ENCODE peak calls at places on chromosomes 3 and 15, in four cellular contexts. W is lower leg skin, S is transverse colon, D is NT2/D1. I is an unnamed sample.

GRCh38 chr3:149566296-149566945 is 91.4 kb downstream of the WWTR1 start:
- DNase-seq in D (no peak), W (no peak), S (no peak), I (no peak)

GRCh38 chr3:27216955-27217552 is 152.1 kb downstream of the NEK10 start:
- DNase-seq in D (no peak), W (no peak), S (no peak), I (no peak)

GRCh38 chr3:39126532-39127071 is 19.1 kb downstream of the TTC21A start:
- DNase-seq in S (peak), W (no peak), D (no peak), I (no peak)

GRCh38 chr3:38637906-38638305 is 11.6 kb downstream of the SCN5A start:
- DNase-seq in D (peak), W (no peak), S (no peak), I (no peak)

GRCh38 chr15:98953000-98953776 is 54.4 kb downstream of the PGPEP1L start:
- DNase-seq in S (no peak), D (no peak), W (peak), I (peak)

GRCh38 chr3:174439621-174440349 is 419.3 kb upstream of the NAALADL2 start:
- DNase-seq in W (no peak), D (no peak), S (peak), I (peak)

GRCh38 chr3:74384151-74384550 is 230.3 kb downstream of the CNTN3 start:
- DNase-seq in D (no peak), W (no peak), S (no peak), I (no peak)

GRCh38 chr15:70406624-70407390 is 309.1 kb upstream of the TLE3 start:
- DNase-seq in W (peak), S (no peak), D (no peak), I (no peak)

GRCh38 chr3:17136251-17136721 is 251.5 kb downstream of the PLCL2 start:
- DNase-seq in D (no peak), S (no peak), W (peak), I (peak)

GRCh38 chr3:37768107-37768809 is 93.4 kb upstream of the CTDSPL start:
- DNase-seq in W (no peak), D (no peak), S (peak), I (no peak)

GRCh38 chr3:172247525-172248274 is 200.6 kb downstream of the GHSR start:
- DNase-seq in S (no peak), D (no peak), W (no peak), I (no peak)

GRCh38 chr3:152517517-152517916 is 248.8 kb downstream of the MBNL1 start:
- DNase-seq in W (no peak), S (no peak), D (peak), I (no peak)

GRCh38 chr3:169594402-169594801 is 69.1 kb downstream of the MECOM start:
- DNase-seq in S (no peak), D (no peak), W (no peak), I (no peak)

GRCh38 chr3:55897573-55898224 is 410.6 kb upstream of the WNT5A start:
- DNase-seq in S (no peak), W (no peak), D (peak), I (no peak)

GRCh38 chr15:41254560-41254959 is 23.5 kb downstream of the CHP1 start:
- DNase-seq in D (no peak), S (no peak), W (no peak), I (no peak)

GRCh38 chr15:92796163-92796611 is 103.9 kb upstream of the CHD2 start:
- DNase-seq in S (no peak), D (no peak), W (no peak), I (no peak)

GRCh38 chr3:52704611-52705437 is 767 bp downstream of the GLT8D1 start:
- DNase-seq in W (no peak), D (no peak), S (no peak), I (peak)

GRCh38 chr15:48040166-48040817 is 80.5 kb upstream of the SLC24A5 start:
- DNase-seq in D (no peak), W (no peak), S (peak), I (peak)

GRCh38 chr3:98534168-98534567 is 2.4 kb downstream of the GPR15 start:
- DNase-seq in W (no peak), S (no peak), D (no peak), I (no peak)

GRCh38 chr3:4834403-4834866 is 144.8 kb upstream of the BHLHE40 start:
- DNase-seq in D (no peak), W (no peak), S (peak), I (no peak)

GRCh38 chr15:78881681-78882080 is 9.0 kb downstream of the MORF4L1 start:
- DNase-seq in S (no peak), D (no peak), W (no peak), I (no peak)

GRCh38 chr3:178419078-178419477 is 117.2 kb upstream of the KCNMB2 start:
- DNase-seq in D (no peak), W (no peak), S (no peak), I (no peak)

GRCh38 chr15:57364282-57365007 is 11.9 kb upstream of the CGNL1 start:
- DNase-seq in D (no peak), W (no peak), S (no peak), I (no peak)

GRCh38 chr3:123780656-123781055 is 103.5 kb downstream of the MYLK start:
- DNase-seq in W (no peak), S (no peak), D (no peak), I (no peak)

GRCh38 chr3:123778525-123778924 is 105.6 kb downstream of the MYLK start:
- DNase-seq in W (peak), D (no peak), S (no peak), I (no peak)

GRCh38 chr3:123778991-123779622 is 105.0 kb downstream of the MYLK start:
- DNase-seq in W (peak), D (no peak), S (no peak), I (no peak)

GRCh38 chr3:123781138-123781537 is 103.0 kb downstream of the MYLK start:
- DNase-seq in S (no peak), W (no peak), D (no peak), I (no peak)

DNA sequence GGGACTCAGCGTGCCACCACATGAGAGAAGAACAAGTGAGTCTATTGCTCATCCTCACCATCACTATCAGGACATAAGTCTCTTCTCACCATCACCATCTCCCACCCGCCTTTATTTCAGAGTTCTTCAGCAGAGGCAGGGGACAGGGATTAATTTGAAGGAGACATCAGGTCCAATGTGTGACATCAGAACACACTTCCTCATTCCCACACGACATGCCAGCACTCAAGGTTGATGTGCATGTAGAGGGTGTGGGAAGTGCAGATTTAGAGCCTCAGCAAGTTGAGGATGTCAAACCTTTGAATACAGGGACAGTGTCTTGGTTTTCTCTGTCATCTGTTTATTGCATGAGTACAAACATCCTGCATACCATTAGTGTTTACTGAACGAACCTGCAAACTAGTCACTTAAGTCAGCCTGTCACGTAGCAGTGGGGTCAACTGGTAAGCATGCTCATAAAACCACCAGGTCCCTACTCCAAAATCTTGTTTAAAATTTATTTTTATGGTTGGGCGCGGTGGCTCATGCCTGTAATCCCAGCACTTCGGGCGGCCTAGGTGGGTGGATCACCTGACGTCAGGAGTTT is 104.4 kb downstream of the MYLK start:
- DNase-seq in S (no peak), W (no peak), D (no peak), I (no peak)
- H3K4me3 ChIP-seq in S (no peak), W (no peak), D (no peak), I (no peak)

DNA sequence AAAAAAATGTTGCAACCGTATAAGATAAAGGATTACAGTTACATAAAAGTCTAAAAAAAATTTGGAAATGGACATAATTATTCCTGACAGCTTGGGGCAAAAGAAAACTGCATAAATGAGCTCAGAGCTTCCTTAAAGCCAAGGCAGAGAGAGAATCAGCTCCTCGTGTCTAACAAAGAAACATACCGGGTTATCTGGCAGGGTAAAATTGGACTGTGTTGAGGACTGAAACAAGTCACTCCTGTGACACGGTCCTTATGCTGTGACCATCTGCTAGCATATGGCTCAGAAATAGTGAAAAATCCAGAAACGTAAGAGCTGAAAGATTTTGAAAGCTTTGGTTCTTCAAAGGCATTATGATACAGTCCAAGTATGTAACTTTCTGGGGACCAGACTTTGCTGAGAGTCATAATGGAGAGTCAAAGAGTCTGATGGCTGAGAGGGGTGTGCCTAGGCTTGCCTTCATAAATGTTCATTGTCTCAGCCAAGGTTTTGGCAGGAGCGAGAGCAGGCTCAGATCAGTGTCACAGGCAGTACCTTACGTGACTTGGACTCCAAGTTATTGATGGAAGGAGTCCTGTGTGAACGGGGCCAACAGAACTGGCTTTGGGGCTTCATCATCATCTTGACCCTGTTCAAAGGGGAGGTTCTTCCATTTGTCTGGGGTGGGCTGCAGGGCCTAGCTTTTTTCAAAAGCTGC is 12.5 kb downstream of the MAP6D1 start:
- DNase-seq in W (peak), S (no peak), D (no peak), I (no peak)
- H3K4me3 ChIP-seq in W (no peak), S (no peak), D (no peak), I (no peak)

GRCh38 chr3:141370065-141370533 is 1.8 kb downstream of the ZBTB38 start:
- DNase-seq in D (peak), S (peak), W (no peak), I (peak)
- H3K4me3 ChIP-seq in D (no peak), S (no peak), W (no peak), I (peak)

DNA sequence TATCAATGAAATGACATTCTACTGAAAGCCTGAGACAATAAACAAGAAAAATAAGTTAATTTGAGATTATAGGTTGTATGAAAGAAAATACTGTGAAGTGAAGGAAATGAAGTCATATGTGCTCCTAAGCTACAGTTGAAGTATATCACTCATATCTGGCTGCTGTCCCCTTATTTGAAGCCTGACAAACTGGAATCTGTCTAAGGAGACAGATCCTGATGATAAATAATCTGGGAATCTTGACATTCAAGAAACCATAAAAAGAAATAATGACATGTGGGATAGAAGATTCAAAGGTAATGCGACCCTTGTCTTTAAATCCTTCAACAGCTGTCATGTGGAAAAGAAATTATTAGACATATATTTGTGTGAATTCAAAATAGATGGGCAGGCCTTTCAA is 424.5 kb upstream of the LMCD1 start:
- DNase-seq in W (no peak), D (no peak), S (no peak), I (no peak)
- H3K4me3 ChIP-seq in W (no peak), D (no peak), S (no peak), I (no peak)

DNA sequence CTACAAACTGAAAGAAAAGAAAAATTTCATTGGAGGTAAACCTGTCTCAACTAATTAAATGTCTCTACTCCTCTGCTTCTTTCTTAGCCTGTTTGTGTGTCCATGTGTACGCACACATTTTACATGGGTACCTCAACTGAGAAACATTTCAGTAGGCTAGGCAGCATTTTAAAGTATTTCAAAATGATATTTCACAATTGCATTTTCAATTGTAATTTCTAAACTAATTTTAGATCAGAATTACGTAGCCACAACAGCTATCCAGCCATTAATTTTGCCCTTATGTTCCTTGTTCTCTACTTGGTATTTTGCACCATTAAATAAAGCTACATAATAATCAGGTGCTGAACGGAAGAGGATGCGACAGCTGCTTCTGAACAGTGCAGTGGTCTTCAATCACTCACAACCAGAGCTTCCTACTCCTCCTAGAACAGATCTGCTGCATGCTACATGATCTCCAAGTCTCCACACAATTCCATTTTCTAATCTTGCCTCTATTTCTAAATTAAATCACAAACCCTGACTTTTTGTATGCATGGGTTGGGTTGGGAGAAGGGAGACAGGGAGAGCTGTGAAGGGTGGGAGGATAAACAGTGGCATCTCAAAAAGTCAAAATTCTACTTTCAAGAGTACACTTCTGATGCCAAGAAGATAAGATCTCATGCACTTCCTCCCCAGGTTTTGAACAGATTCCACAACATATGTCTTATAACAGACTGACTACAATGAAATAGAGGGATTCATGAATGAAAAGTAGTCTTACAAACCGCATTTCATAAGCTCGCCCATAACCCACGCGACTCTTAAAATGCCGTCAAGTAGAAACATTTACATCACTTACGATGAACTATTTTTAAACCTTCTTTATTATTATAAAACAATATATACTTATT is 57.4 kb downstream of the CHSY1 start:
- DNase-seq in D (no peak), S (no peak), W (no peak), I (no peak)
- H3K4me3 ChIP-seq in D (no peak), S (no peak), W (no peak), I (no peak)

GRCh38 chr15:74779162-74779648 is 2.7 kb upstream of the CSK start:
- DNase-seq in S (no peak), W (no peak), D (no peak), I (no peak)
- H3K4me3 ChIP-seq in S (no peak), W (no peak), D (no peak), I (no peak)